ENCODE peak calls at places on chromosome 16, in six cellular contexts. K is activated naive CD8-positive, alpha-beta T cell treated with anti-CD3 and anti-CD28 coated beads, Interleukin-2, amount 50 U/mL, for 24 hours; I is Right ventricle myocardium superior; U is HCT116; Q is omental fat pad; M is sciatic nerve. B is an unnamed sample.

GRCh38 chr16:2243031-2243528 is 6.8 kb downstream of the DNASE1L2 start:
- ATAC-seq in K (no peak), I (no peak), U (peak), Q (no peak), M (no peak), B (no peak)

GRCh38 chr16:87132361-87133014 is 184.7 kb downstream of the C16orf95 start:
- ATAC-seq in K (no peak), I (peak), U (peak), Q (no peak), M (peak), B (no peak)

GRCh38 chr16:72673118-72673517 is 374.8 kb downstream of the ZFHX3 start:
- ATAC-seq in K (no peak), I (no peak), U (no peak), Q (no peak), M (no peak), B (no peak)

GRCh38 chr16:64478258-64478906 is 643.5 kb downstream of the CDH11 start:
- ATAC-seq in K (no peak), I (peak), U (no peak), Q (no peak), M (peak), B (no peak)

GRCh38 chr16:58152246-58152868 is 23.2 kb upstream of the CFAP20 start:
- ATAC-seq in K (no peak), I (no peak), U (no peak), Q (no peak), M (no peak), B (no peak)

GRCh38 chr16:83925957-83926725 is 26.9 kb upstream of the OSGIN1 start:
- ATAC-seq in K (no peak), I (no peak), U (peak), Q (no peak), M (peak), B (peak)

GRCh38 chr16:56601325-56601724 is 7.1 kb upstream of the MT2A start:
- ATAC-seq in K (no peak), I (no peak), U (no peak), Q (no peak), M (no peak), B (no peak)

GRCh38 chr16:11844499-11844898 is 6.8 kb downstream of the RSL1D1 start:
- ATAC-seq in K (no peak), I (no peak), U (no peak), Q (no peak), M (no peak), B (no peak)

GRCh38 chr16:68927016-68927415 is 83.7 kb downstream of the TANGO6 start:
- ATAC-seq in K (no peak), I (no peak), U (no peak), Q (no peak), M (no peak), B (no peak)

GRCh38 chr16:28140788-28141618 is 70.8 kb downstream of the XPO6 start:
- ATAC-seq in K (peak), I (peak), U (no peak), Q (no peak), M (peak), B (no peak)

GRCh38 chr16:48123104-48123788 is 32.5 kb downstream of the ABCC12 start:
- ATAC-seq in K (peak), I (no peak), U (peak), Q (peak), M (no peak), B (no peak)

GRCh38 chr16:4213721-4214120 is 28.2 kb downstream of the SRL start:
- ATAC-seq in K (no peak), I (no peak), U (peak), Q (peak), M (no peak), B (no peak)

GRCh38 chr16:87924041-87924851 is 12.1 kb downstream of the CA5A start:
- ATAC-seq in K (no peak), I (no peak), U (no peak), Q (no peak), M (peak), B (no peak)

GRCh38 chr16:86314402-86315025 is 195.8 kb upstream of the FOXF1 start:
- ATAC-seq in K (no peak), I (no peak), U (no peak), Q (no peak), M (no peak), B (no peak)

GRCh38 chr16:87690911-87691685 is 74.7 kb downstream of the KLHDC4 start:
- ATAC-seq in K (no peak), I (no peak), U (peak), Q (no peak), M (no peak), B (no peak)

GRCh38 chr16:26281681-26282080 is 589.9 kb downstream of the HS3ST4 start:
- ATAC-seq in K (no peak), I (no peak), U (no peak), Q (no peak), M (no peak), B (no peak)

GRCh38 chr16:70717817-70718216 is 32.0 kb upstream of the MTSS2 start:
- ATAC-seq in K (no peak), I (no peak), U (no peak), Q (no peak), M (no peak), B (no peak)

GRCh38 chr16:47956881-47957280 is 198.9 kb downstream of the ABCC12 start:
- ATAC-seq in K (no peak), I (no peak), U (no peak), Q (no peak), M (no peak), B (no peak)

GRCh38 chr16:87145181-87146176 is 171.7 kb downstream of the C16orf95 start:
- ATAC-seq in K (peak), I (no peak), U (peak), Q (peak), M (no peak), B (no peak)